ENCODE peak calls at places on chromosomes 2 and 18, in four cellular contexts. One of them, this sample, is unnamed.

GRCh38 chr2:120620025-120620793 is 115.5 kb upstream of the GLI2 start:
- ATAC-seq in left lobe of liver: no peak
- ATAC-seq in heart left ventricle: no peak
- ATAC-seq in psoas muscle: no peak
- ATAC-seq in this sample: no peak

GRCh38 chr2:39875182-39875913 is 96.3 kb upstream of the THUMPD2 start:
- ATAC-seq in left lobe of liver: no peak
- ATAC-seq in heart left ventricle: no peak
- ATAC-seq in psoas muscle: no peak
- ATAC-seq in this sample: peak

GRCh38 chr2:42342795-42343241 is 18.2 kb downstream of the COX7A2L start:
- ATAC-seq in left lobe of liver: peak
- ATAC-seq in heart left ventricle: no peak
- ATAC-seq in psoas muscle: peak
- ATAC-seq in this sample: no peak

GRCh38 chr18:6553234-6553900 is 138.7 kb upstream of the L3MBTL4 start:
- ATAC-seq in left lobe of liver: no peak
- ATAC-seq in heart left ventricle: no peak
- ATAC-seq in psoas muscle: no peak
- ATAC-seq in this sample: no peak

GRCh38 chr2:188506843-188507242 is 215.2 kb downstream of the GULP1 start:
- ATAC-seq in left lobe of liver: no peak
- ATAC-seq in heart left ventricle: no peak
- ATAC-seq in psoas muscle: no peak
- ATAC-seq in this sample: no peak

GRCh38 chr2:154143105-154143504 is 271.4 kb downstream of the GALNT13 start:
- ATAC-seq in left lobe of liver: no peak
- ATAC-seq in heart left ventricle: no peak
- ATAC-seq in psoas muscle: no peak
- ATAC-seq in this sample: no peak

GRCh38 chr18:63180971-63181376 is 138.6 kb downstream of the BCL2 start:
- ATAC-seq in left lobe of liver: no peak
- ATAC-seq in heart left ventricle: no peak
- ATAC-seq in psoas muscle: no peak
- ATAC-seq in this sample: no peak

GRCh38 chr2:216283038-216283900 is 89.0 kb downstream of the MARCHF4 start:
- ATAC-seq in left lobe of liver: peak
- ATAC-seq in heart left ventricle: no peak
- ATAC-seq in psoas muscle: no peak
- ATAC-seq in this sample: no peak

GRCh38 chr2:8620611-8621382 is 61.1 kb upstream of the ID2 start:
- ATAC-seq in left lobe of liver: no peak
- ATAC-seq in heart left ventricle: no peak
- ATAC-seq in psoas muscle: no peak
- ATAC-seq in this sample: peak

GRCh38 chr2:160333324-160334027 is 133.4 kb upstream of the ITGB6 start:
- ATAC-seq in left lobe of liver: no peak
- ATAC-seq in heart left ventricle: no peak
- ATAC-seq in psoas muscle: no peak
- ATAC-seq in this sample: no peak

GRCh38 chr18:12639990-12640880 is 17.7 kb downstream of the SPIRE1 start:
- ATAC-seq in left lobe of liver: peak
- ATAC-seq in heart left ventricle: peak
- ATAC-seq in psoas muscle: peak
- ATAC-seq in this sample: no peak

GRCh38 chr2:156663757-156664409 is 227.7 kb downstream of the GPD2 start:
- ATAC-seq in left lobe of liver: peak
- ATAC-seq in heart left ventricle: no peak
- ATAC-seq in psoas muscle: no peak
- ATAC-seq in this sample: no peak

GRCh38 chr2:207422307-207422960 is 107.3 kb upstream of the CREB1 start:
- ATAC-seq in left lobe of liver: no peak
- ATAC-seq in heart left ventricle: no peak
- ATAC-seq in psoas muscle: no peak
- ATAC-seq in this sample: no peak

GRCh38 chr2:33411765-33412164 is 64.7 kb upstream of the RASGRP3 start:
- ATAC-seq in left lobe of liver: peak
- ATAC-seq in heart left ventricle: no peak
- ATAC-seq in psoas muscle: no peak
- ATAC-seq in this sample: no peak

GRCh38 chr2:36367497-36368353 is 12.1 kb downstream of the CRIM1 start:
- ATAC-seq in left lobe of liver: no peak
- ATAC-seq in heart left ventricle: no peak
- ATAC-seq in psoas muscle: peak
- ATAC-seq in this sample: no peak

GRCh38 chr18:48959921-48960920 is 9.5 kb upstream of the SMAD7 start:
- ATAC-seq in left lobe of liver: no peak
- ATAC-seq in heart left ventricle: no peak
- ATAC-seq in psoas muscle: no peak
- ATAC-seq in this sample: no peak

GRCh38 chr18:49561127-49561376 is 805 bp upstream of the LIPG start:
- ATAC-seq in left lobe of liver: no peak
- ATAC-seq in heart left ventricle: no peak
- ATAC-seq in psoas muscle: no peak
- ATAC-seq in this sample: peak

GRCh38 chr2:639703-640102 is 37.5 kb downstream of the TMEM18 start:
- ATAC-seq in left lobe of liver: no peak
- ATAC-seq in heart left ventricle: no peak
- ATAC-seq in psoas muscle: no peak
- ATAC-seq in this sample: no peak